ENCODE peak calls at places on chromosome 5, in five cellular contexts. A is NCI-H2171; T is hypothalamus; C is H54; U is effector memory CD4-positive, alpha-beta T cell. F is an unnamed sample.

GRCh38 chr5:83720805-83721431 is at the start of gene HAPLN1:
- DNase-seq in T (no peak), U (no peak), C (peak), A (no peak), F (no peak)

GRCh38 chr5:120735076-120735475 is 271.0 kb downstream of the PRR16 start:
- DNase-seq in C (no peak), A (no peak), T (no peak), U (no peak), F (no peak)

GRCh38 chr5:150278916-150279315 is 10.7 kb downstream of the CAMK2A start:
- DNase-seq in T (no peak), A (no peak), C (peak), U (no peak), F (no peak)

GRCh38 chr5:73204302-73204701 is 31.3 kb downstream of the TMEM174 start:
- DNase-seq in T (no peak), A (no peak), C (no peak), U (no peak), F (no peak)

GRCh38 chr5:124053340-124053739 is 541.4 kb downstream of the CSNK1G3 start:
- DNase-seq in U (no peak), A (no peak), T (no peak), C (no peak), F (no peak)

GRCh38 chr5:78879541-78879940 is 105.6 kb downstream of the ARSB start:
- DNase-seq in A (no peak), T (no peak), C (no peak), U (no peak), F (no peak)

GRCh38 chr5:135398160-135398854 is 724 bp downstream of the MACROH2A1 start:
- DNase-seq in C (peak), A (peak), T (no peak), U (peak), F (peak)

GRCh38 chr5:175597718-175598117 is 60.2 kb upstream of the HRH2 start:
- DNase-seq in T (no peak), C (no peak), A (no peak), U (no peak), F (no peak)

GRCh38 chr5:157747766-157748700 is 4.5 kb downstream of the LSM11 start:
- DNase-seq in A (no peak), C (no peak), U (no peak), T (no peak), F (no peak)

GRCh38 chr5:132419517-132420468 is 50.3 kb downstream of the SLC22A5 start:
- DNase-seq in C (peak), T (peak), U (peak), A (no peak), F (peak)

GRCh38 chr5:142724821-142725220 is 38.9 kb upstream of the FGF1 start:
- DNase-seq in U (no peak), A (no peak), C (no peak), T (no peak), F (no peak)

GRCh38 chr5:140266471-140267200 is 36.3 kb downstream of the PFDN1 start:
- DNase-seq in C (no peak), T (no peak), U (no peak), A (no peak), F (no peak)

GRCh38 chr5:36482812-36483211 is 123.6 kb upstream of the SLC1A3 start:
- DNase-seq in U (no peak), A (no peak), C (no peak), T (no peak), F (no peak)

GRCh38 chr5:58505971-58506640 is 14.9 kb downstream of the GAPT start:
- DNase-seq in A (no peak), C (no peak), U (no peak), T (no peak), F (no peak)

GRCh38 chr5:159095218-159095617 is 4.5 kb downstream of the EBF1 start:
- DNase-seq in U (no peak), A (no peak), C (no peak), T (no peak), F (no peak)

GRCh38 chr5:177453852-177454396 is 7.3 kb downstream of the PRR7 start:
- DNase-seq in C (no peak), A (no peak), U (no peak), T (no peak), F (no peak)

GRCh38 chr5:172463031-172463430 is 8.7 kb upstream of the SH3PXD2B start:
- DNase-seq in C (no peak), T (peak), U (no peak), A (no peak), F (no peak)

GRCh38 chr5:124639095-124639665 is 107.3 kb downstream of the ZNF608 start:
- DNase-seq in T (no peak), A (no peak), U (no peak), C (no peak), F (no peak)

GRCh38 chr5:7850533-7851239 is at the start of gene CFAP90:
- DNase-seq in U (peak), C (no peak), T (peak), A (peak), F (no peak)

GRCh38 chr5:27158775-27159174 is 120.4 kb upstream of the CDH9 start:
- DNase-seq in C (no peak), U (no peak), A (no peak), T (no peak), F (no peak)

GRCh38 chr5:171513591-171513990 is 94.1 kb downstream of the FGF18 start:
- DNase-seq in U (no peak), T (no peak), C (no peak), A (no peak), F (no peak)

GRCh38 chr5:68224561-68225187 is 9.1 kb downstream of the PIK3R1 start:
- DNase-seq in T (no peak), A (no peak), C (no peak), U (no peak), F (no peak)

GRCh38 chr5:6805835-6806234 is 92.6 kb downstream of the TENT4A start:
- DNase-seq in C (no peak), U (no peak), A (no peak), T (no peak), F (no peak)

GRCh38 chr5:178422400-178422775 is 167.8 kb downstream of the COL23A1 start:
- DNase-seq in T (no peak), A (no peak), C (no peak), U (no peak), F (no peak)

GRCh38 chr5:149210968-149211495 is 60.6 kb upstream of the AFAP1L1 start:
- DNase-seq in A (no peak), T (no peak), U (no peak), C (no peak), F (no peak)

GRCh38 chr5:164002214-164002613 is 496.8 kb downstream of the MAT2B start:
- DNase-seq in T (no peak), C (no peak), U (no peak), A (no peak), F (no peak)

GRCh38 chr5:151557951-151558350 is 33.2 kb downstream of the FAT2 start:
- DNase-seq in A (no peak), U (no peak), T (no peak), C (no peak), F (no peak)

GRCh38 chr5:147509041-147509709 is 693 bp downstream of the DPYSL3 start:
- DNase-seq in C (peak), T (peak), U (no peak), A (no peak), F (no peak)

GRCh38 chr5:58458851-58459275 is 1.0 kb downstream of the PLK2 start:
- DNase-seq in C (no peak), T (no peak), U (no peak), A (no peak), F (no peak)

F was measured in GM12891.